ENCODE peak calls at places on chromosomes 3 and 15, in four cellular contexts. Z, B, Q and A are unnamed samples.

GRCh38 chr15:71685420-71685993 is 124.8 kb upstream of the NR2E3 start:
- DNase-seq in Z (no peak), B (no peak), Q (no peak), A (peak)

GRCh38 chr3:55725681-55726500 is 238.8 kb upstream of the WNT5A start:
- DNase-seq in Z (peak), B (no peak), Q (no peak), A (no peak)

GRCh38 chr3:65974505-65974904 is 64.2 kb downstream of the MAGI1 start:
- DNase-seq in Z (no peak), B (no peak), Q (no peak), A (no peak)

GRCh38 chr3:12051586-12051985 is 47.4 kb downstream of the SYN2 start:
- DNase-seq in Z (no peak), B (no peak), Q (no peak), A (no peak)

GRCh38 chr15:72285927-72286516 is 13.7 kb upstream of the PARP6 start:
- DNase-seq in Z (peak), B (peak), Q (peak), A (peak)

GRCh38 chr15:101275018-101275417 is 2.3 kb downstream of the SELENOS start:
- DNase-seq in Z (no peak), B (no peak), Q (no peak), A (no peak)

GRCh38 chr3:125025647-125026046 is 30.1 kb downstream of the HEG1 start:
- DNase-seq in Z (no peak), B (no peak), Q (no peak), A (no peak)

GRCh38 chr3:23701711-23702110 is 104.0 kb upstream of the UBE2E1 start:
- DNase-seq in Z (peak), B (no peak), Q (no peak), A (no peak)

GRCh38 chr15:96343529-96344072 is 13.1 kb downstream of the NR2F2 start:
- DNase-seq in Z (no peak), B (peak), Q (peak), A (no peak)
- H3K4me3 ChIP-seq in Z (no peak), B (no peak), Q (peak), A (no peak)

GRCh38 chr3:185559706-185560090 is 7.3 kb upstream of the LIPH start:
- DNase-seq in Z (no peak), B (no peak), Q (peak), A (no peak)
- H3K4me3 ChIP-seq in Z (peak), B (no peak), Q (no peak), A (no peak)

DNA sequence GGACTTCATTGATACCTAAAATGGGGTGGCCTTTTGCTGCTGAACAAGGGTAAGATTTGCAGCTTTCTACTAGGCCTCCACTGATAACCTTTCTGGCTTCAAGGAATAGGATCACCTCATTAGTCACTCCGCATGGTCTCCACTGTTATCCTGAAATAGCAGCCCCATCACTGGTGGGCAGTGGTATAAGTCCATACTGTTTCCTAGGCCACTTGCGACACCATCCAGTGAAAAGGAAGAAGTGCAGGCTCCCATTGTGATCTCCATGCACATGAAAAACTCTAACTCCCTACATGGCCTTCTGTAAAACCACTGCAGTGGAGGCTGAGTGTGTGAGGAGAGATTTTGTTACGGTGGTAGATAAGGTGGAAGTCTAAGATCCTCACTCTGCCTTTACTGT is 1455.9 kb downstream of the SI start:
- DNase-seq in Z (no peak), B (no peak), Q (peak), A (no peak)
- H3K4me3 ChIP-seq in Z (no peak), B (no peak), Q (no peak), A (no peak)

DNA sequence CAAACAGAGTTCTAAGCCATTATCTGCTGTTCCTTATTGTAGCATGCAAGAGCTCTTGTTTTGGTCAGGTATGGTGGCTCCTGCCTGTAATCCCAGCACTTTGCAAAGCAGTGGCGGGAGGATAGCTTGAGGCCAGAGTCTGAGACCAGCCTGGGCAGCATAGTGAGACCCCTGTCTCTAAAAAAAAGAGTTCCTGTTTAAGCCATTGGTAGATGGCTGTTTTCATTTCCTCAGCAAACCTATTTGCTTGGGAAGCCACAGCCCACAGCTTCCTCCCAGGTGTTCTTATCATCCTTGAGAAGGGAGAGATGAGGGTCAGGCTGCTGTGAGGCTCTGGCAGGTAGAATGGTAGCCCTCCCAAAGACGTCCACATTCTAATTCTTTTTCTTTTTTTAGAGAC is 24.4 kb upstream of the FAM81A start:
- DNase-seq in Z (peak), B (no peak), Q (no peak), A (peak)
- H3K4me3 ChIP-seq in Z (peak), B (no peak), Q (no peak), A (no peak)

GRCh38 chr3:183541738-183542137 is 13.8 kb downstream of the KLHL6 start:
- DNase-seq in Z (no peak), B (peak), Q (no peak), A (no peak)
- H3K4me3 ChIP-seq in Z (peak), B (no peak), Q (no peak), A (no peak)

GRCh38 chr3:169948559-169949371 is 17.8 kb upstream of the SEC62 start:
- DNase-seq in Z (peak), B (no peak), Q (no peak), A (no peak)

GRCh38 chr3:169939751-169940150 is 26.9 kb upstream of the SEC62 start:
- DNase-seq in Z (peak), B (no peak), Q (no peak), A (no peak)

GRCh38 chr3:169940486-169941181 is 26.0 kb upstream of the SEC62 start:
- DNase-seq in Z (peak), B (no peak), Q (no peak), A (no peak)

GRCh38 chr3:169946336-169946735 is 20.3 kb upstream of the SEC62 start:
- DNase-seq in Z (no peak), B (no peak), Q (no peak), A (no peak)

GRCh38 chr3:169945313-169945712 is 21.3 kb upstream of the SEC62 start:
- DNase-seq in Z (peak), B (no peak), Q (no peak), A (no peak)
- H3K4me3 ChIP-seq in Z (peak), B (no peak), Q (no peak), A (no peak)

GRCh38 chr3:45214061-45214680 is 11.9 kb downstream of the TMEM158 start:
- DNase-seq in Z (no peak), B (no peak), Q (no peak), A (no peak)
- H3K4me3 ChIP-seq in Z (no peak), B (no peak), Q (no peak), A (no peak)